ENCODE peak calls at places on chromosomes 7 and 10, in eight cellular contexts. One of them, this sample, is unnamed.

GRCh38 chr10:89466599-89467035 is 52.2 kb downstream of the IFIT5 start:
- DNase-seq in fibroblast of villous mesenchyme: peak
- DNase-seq in adrenal gland: no peak
- DNase-seq in body of pancreas: no peak
- DNase-seq in cardiac muscle cell: peak
- DNase-seq in astrocyte of the spinal cord: peak
- DNase-seq in esophagus squamous epithelium: no peak
- DNase-seq in PC-3: peak
- DNase-seq in this sample: peak

GRCh38 chr10:91146146-91146545 is 74.3 kb upstream of the PCGF5 start:
- DNase-seq in astrocyte of the spinal cord: no peak
- DNase-seq in esophagus squamous epithelium: no peak
- DNase-seq in adrenal gland: no peak
- DNase-seq in PC-3: no peak
- DNase-seq in body of pancreas: no peak
- DNase-seq in fibroblast of villous mesenchyme: peak
- DNase-seq in cardiac muscle cell: no peak
- DNase-seq in this sample: no peak

GRCh38 chr10:84118395-84119006 is 20.8 kb upstream of the GHITM start:
- DNase-seq in fibroblast of villous mesenchyme: no peak
- DNase-seq in cardiac muscle cell: no peak
- DNase-seq in adrenal gland: no peak
- DNase-seq in esophagus squamous epithelium: no peak
- DNase-seq in PC-3: peak
- DNase-seq in body of pancreas: no peak
- DNase-seq in astrocyte of the spinal cord: no peak
- DNase-seq in this sample: no peak

GRCh38 chr10:35336921-35337741 is 822 bp downstream of the CCNY start:
- DNase-seq in PC-3: peak
- DNase-seq in astrocyte of the spinal cord: no peak
- DNase-seq in adrenal gland: peak
- DNase-seq in fibroblast of villous mesenchyme: no peak
- DNase-seq in cardiac muscle cell: peak
- DNase-seq in body of pancreas: peak
- DNase-seq in esophagus squamous epithelium: no peak
- DNase-seq in this sample: peak

GRCh38 chr7:134209322-134210015 is 82.3 kb downstream of the LRGUK start:
- DNase-seq in body of pancreas: no peak
- DNase-seq in PC-3: no peak
- DNase-seq in esophagus squamous epithelium: no peak
- DNase-seq in adrenal gland: no peak
- DNase-seq in fibroblast of villous mesenchyme: no peak
- DNase-seq in cardiac muscle cell: no peak
- DNase-seq in astrocyte of the spinal cord: no peak
- DNase-seq in this sample: no peak

GRCh38 chr7:131970602-131971001 is 414.2 kb upstream of the PODXL start:
- DNase-seq in esophagus squamous epithelium: no peak
- DNase-seq in astrocyte of the spinal cord: no peak
- DNase-seq in cardiac muscle cell: no peak
- DNase-seq in adrenal gland: no peak
- DNase-seq in PC-3: no peak
- DNase-seq in fibroblast of villous mesenchyme: no peak
- DNase-seq in body of pancreas: no peak
- DNase-seq in this sample: no peak

GRCh38 chr10:22253578-22253882 is 35.7 kb upstream of the EBLN1 start:
- DNase-seq in cardiac muscle cell: no peak
- DNase-seq in astrocyte of the spinal cord: no peak
- DNase-seq in fibroblast of villous mesenchyme: no peak
- DNase-seq in body of pancreas: no peak
- DNase-seq in PC-3: no peak
- DNase-seq in adrenal gland: peak
- DNase-seq in esophagus squamous epithelium: no peak
- DNase-seq in this sample: no peak

GRCh38 chr7:104852386-104852785 is 161.6 kb upstream of the KMT2E start:
- DNase-seq in body of pancreas: no peak
- DNase-seq in cardiac muscle cell: no peak
- DNase-seq in astrocyte of the spinal cord: no peak
- DNase-seq in esophagus squamous epithelium: no peak
- DNase-seq in PC-3: no peak
- DNase-seq in adrenal gland: no peak
- DNase-seq in fibroblast of villous mesenchyme: no peak
- DNase-seq in this sample: no peak

GRCh38 chr7:92178928-92179373 is at the start of gene LRRD1:
- DNase-seq in body of pancreas: peak
- DNase-seq in cardiac muscle cell: peak
- DNase-seq in PC-3: peak
- DNase-seq in esophagus squamous epithelium: peak
- DNase-seq in adrenal gland: peak
- DNase-seq in astrocyte of the spinal cord: peak
- DNase-seq in fibroblast of villous mesenchyme: peak
- DNase-seq in this sample: peak

GRCh38 chr10:77041636-77042258 is 595.9 kb downstream of the KCNMA1 start:
- DNase-seq in astrocyte of the spinal cord: no peak
- DNase-seq in fibroblast of villous mesenchyme: no peak
- DNase-seq in adrenal gland: peak
- DNase-seq in body of pancreas: no peak
- DNase-seq in esophagus squamous epithelium: no peak
- DNase-seq in cardiac muscle cell: no peak
- DNase-seq in PC-3: no peak
- DNase-seq in this sample: peak

GRCh38 chr7:3884543-3884942 is 583.5 kb downstream of the SDK1 start:
- DNase-seq in esophagus squamous epithelium: no peak
- DNase-seq in PC-3: no peak
- DNase-seq in cardiac muscle cell: no peak
- DNase-seq in adrenal gland: no peak
- DNase-seq in astrocyte of the spinal cord: no peak
- DNase-seq in fibroblast of villous mesenchyme: no peak
- DNase-seq in body of pancreas: no peak
- DNase-seq in this sample: no peak

GRCh38 chr7:40772096-40772495 is 637.3 kb downstream of the SUGCT start:
- DNase-seq in fibroblast of villous mesenchyme: no peak
- DNase-seq in adrenal gland: no peak
- DNase-seq in astrocyte of the spinal cord: peak
- DNase-seq in body of pancreas: no peak
- DNase-seq in PC-3: no peak
- DNase-seq in cardiac muscle cell: no peak
- DNase-seq in esophagus squamous epithelium: no peak
- DNase-seq in this sample: no peak

GRCh38 chr7:52726493-52726892 is 308.9 kb upstream of the POM121L12 start:
- DNase-seq in PC-3: peak
- DNase-seq in cardiac muscle cell: no peak
- DNase-seq in body of pancreas: no peak
- DNase-seq in astrocyte of the spinal cord: peak
- DNase-seq in adrenal gland: no peak
- DNase-seq in fibroblast of villous mesenchyme: no peak
- DNase-seq in esophagus squamous epithelium: no peak
- DNase-seq in this sample: no peak

GRCh38 chr7:134865001-134865845 is 85.8 kb downstream of the CALD1 start:
- DNase-seq in adrenal gland: no peak
- DNase-seq in esophagus squamous epithelium: no peak
- DNase-seq in PC-3: no peak
- DNase-seq in cardiac muscle cell: no peak
- DNase-seq in fibroblast of villous mesenchyme: peak
- DNase-seq in body of pancreas: no peak
- DNase-seq in astrocyte of the spinal cord: peak
- DNase-seq in this sample: peak

GRCh38 chr10:13693783-13694450 is 107.2 kb downstream of the PRPF18 start:
- DNase-seq in fibroblast of villous mesenchyme: no peak
- DNase-seq in cardiac muscle cell: no peak
- DNase-seq in adrenal gland: no peak
- DNase-seq in esophagus squamous epithelium: no peak
- DNase-seq in body of pancreas: no peak
- DNase-seq in astrocyte of the spinal cord: no peak
- DNase-seq in PC-3: no peak
- DNase-seq in this sample: no peak

GRCh38 chr10:130989670-130990247 is 321.8 kb downstream of the TCERG1L start:
- DNase-seq in body of pancreas: no peak
- DNase-seq in cardiac muscle cell: no peak
- DNase-seq in adrenal gland: no peak
- DNase-seq in esophagus squamous epithelium: no peak
- DNase-seq in fibroblast of villous mesenchyme: no peak
- DNase-seq in astrocyte of the spinal cord: no peak
- DNase-seq in PC-3: no peak
- DNase-seq in this sample: no peak
- H3K4me3 ChIP-seq in body of pancreas: no peak
- H3K4me3 ChIP-seq in cardiac muscle cell: no peak
- H3K4me3 ChIP-seq in adrenal gland: no peak
- H3K4me3 ChIP-seq in esophagus squamous epithelium: no peak
- H3K4me3 ChIP-seq in fibroblast of villous mesenchyme: no peak
- H3K4me3 ChIP-seq in astrocyte of the spinal cord: no peak
- H3K4me3 ChIP-seq in PC-3: no peak
- H3K4me3 ChIP-seq in this sample: no peak

DNA sequence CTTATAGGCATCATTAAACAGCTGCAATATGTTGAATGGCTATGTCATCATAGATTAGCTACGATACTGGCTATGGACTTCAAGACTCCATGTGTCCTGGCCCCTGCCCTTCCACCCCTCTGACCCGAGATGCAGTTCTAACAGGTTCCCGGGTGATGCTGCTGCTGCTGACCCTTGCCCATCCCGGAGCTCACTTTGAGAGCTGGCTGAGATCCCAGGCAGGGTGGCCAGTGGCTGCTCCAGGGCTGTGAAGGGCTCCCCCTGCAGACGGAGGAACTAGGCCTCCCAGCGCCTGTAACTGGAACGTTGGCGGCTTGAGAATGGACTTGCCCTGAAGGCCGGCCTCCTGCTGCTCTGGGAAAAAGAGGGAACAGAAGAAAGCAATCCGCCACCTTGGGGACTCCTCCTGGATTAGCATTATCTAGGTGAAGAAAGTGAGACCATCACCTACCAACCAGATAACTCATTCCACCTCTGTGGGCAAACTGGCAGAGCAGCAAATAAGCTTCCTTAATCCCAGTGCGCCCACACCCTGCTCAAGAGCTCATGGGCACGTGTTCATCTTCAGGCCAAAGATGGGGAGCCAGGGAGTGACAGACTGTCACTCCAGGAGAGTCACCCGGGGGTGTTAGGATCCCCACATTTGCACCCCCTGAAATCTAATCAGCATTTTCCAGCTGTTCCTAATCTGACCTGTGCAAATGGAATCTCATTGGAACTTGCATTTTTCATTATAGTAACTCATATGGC is 56.8 kb downstream of the PARP12 start:
- DNase-seq in esophagus squamous epithelium: no peak
- DNase-seq in cardiac muscle cell: peak
- DNase-seq in PC-3: peak
- DNase-seq in adrenal gland: peak
- DNase-seq in fibroblast of villous mesenchyme: peak
- DNase-seq in astrocyte of the spinal cord: no peak
- DNase-seq in body of pancreas: peak
- DNase-seq in this sample: peak
- TF ChIP-seq CTCF in esophagus squamous epithelium: no peak
- TF ChIP-seq CTCF in cardiac muscle cell: peak
- TF ChIP-seq CTCF in PC-3: peak
- TF ChIP-seq CTCF in adrenal gland: no peak
- TF ChIP-seq CTCF in fibroblast of villous mesenchyme: peak
- TF ChIP-seq CTCF in astrocyte of the spinal cord: peak
- TF ChIP-seq CTCF in body of pancreas: no peak
- TF ChIP-seq CTCF in this sample: peak

GRCh38 chr10:118340486-118340885 is 1.6 kb downstream of the FAM204A start:
- DNase-seq in adrenal gland: no peak
- DNase-seq in cardiac muscle cell: no peak
- DNase-seq in PC-3: no peak
- DNase-seq in astrocyte of the spinal cord: no peak
- DNase-seq in esophagus squamous epithelium: no peak
- DNase-seq in fibroblast of villous mesenchyme: no peak
- DNase-seq in body of pancreas: no peak
- DNase-seq in this sample: no peak
- H3K4me3 ChIP-seq in adrenal gland: no peak
- H3K4me3 ChIP-seq in cardiac muscle cell: no peak
- H3K4me3 ChIP-seq in PC-3: no peak
- H3K4me3 ChIP-seq in astrocyte of the spinal cord: no peak
- H3K4me3 ChIP-seq in esophagus squamous epithelium: no peak
- H3K4me3 ChIP-seq in fibroblast of villous mesenchyme: no peak
- H3K4me3 ChIP-seq in body of pancreas: no peak
- H3K4me3 ChIP-seq in this sample: no peak

DNA sequence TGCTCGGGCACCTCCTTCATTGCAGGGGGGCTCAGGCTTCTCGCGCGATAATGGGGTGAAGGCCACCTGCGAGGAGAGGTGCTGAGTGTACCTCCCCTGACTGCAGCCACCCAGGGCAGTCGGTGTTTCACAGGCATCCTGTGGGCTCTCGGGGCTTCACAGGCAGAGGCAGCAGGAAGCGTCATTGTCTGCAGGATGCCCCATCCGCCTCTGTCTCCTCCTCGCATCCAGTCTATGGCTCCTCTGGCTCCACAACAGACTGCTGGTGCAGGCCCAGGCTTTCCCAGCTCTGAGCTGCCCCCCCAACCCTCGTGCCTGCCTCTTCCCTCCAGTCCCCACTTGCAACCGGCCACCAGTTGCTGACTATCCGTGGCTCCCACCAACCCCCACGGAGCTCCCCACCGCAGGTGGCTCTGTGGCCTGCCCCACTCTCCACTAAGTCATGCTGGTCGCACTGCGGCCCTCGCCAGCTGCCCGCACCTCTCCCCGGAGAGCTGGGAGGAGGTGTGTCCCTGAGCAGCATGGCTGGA is 36.5 kb downstream of the CAMK2B start:
- DNase-seq in astrocyte of the spinal cord: no peak
- DNase-seq in esophagus squamous epithelium: no peak
- DNase-seq in adrenal gland: peak
- DNase-seq in cardiac muscle cell: no peak
- DNase-seq in fibroblast of villous mesenchyme: no peak
- DNase-seq in body of pancreas: peak
- DNase-seq in PC-3: no peak
- DNase-seq in this sample: no peak
- TF ChIP-seq CTCF in astrocyte of the spinal cord: no peak
- TF ChIP-seq CTCF in esophagus squamous epithelium: no peak
- TF ChIP-seq CTCF in adrenal gland: no peak
- TF ChIP-seq CTCF in cardiac muscle cell: no peak
- TF ChIP-seq CTCF in fibroblast of villous mesenchyme: no peak
- TF ChIP-seq CTCF in body of pancreas: no peak
- TF ChIP-seq CTCF in PC-3: no peak
- TF ChIP-seq CTCF in this sample: no peak

GRCh38 chr10:8056378-8056777 is 1.9 kb downstream of the GATA3 start:
- DNase-seq in PC-3: no peak
- DNase-seq in astrocyte of the spinal cord: no peak
- DNase-seq in esophagus squamous epithelium: no peak
- DNase-seq in body of pancreas: no peak
- DNase-seq in cardiac muscle cell: no peak
- DNase-seq in adrenal gland: no peak
- DNase-seq in fibroblast of villous mesenchyme: no peak
- DNase-seq in this sample: no peak
- H3K4me3 ChIP-seq in PC-3: peak
- H3K4me3 ChIP-seq in astrocyte of the spinal cord: peak
- H3K4me3 ChIP-seq in esophagus squamous epithelium: peak
- H3K4me3 ChIP-seq in body of pancreas: no peak
- H3K4me3 ChIP-seq in cardiac muscle cell: peak
- H3K4me3 ChIP-seq in adrenal gland: no peak
- H3K4me3 ChIP-seq in fibroblast of villous mesenchyme: no peak
- H3K4me3 ChIP-seq in this sample: no peak

GRCh38 chr7:155009570-155010157 is 6.7 kb upstream of the PAXIP1 start:
- DNase-seq in cardiac muscle cell: no peak
- DNase-seq in adrenal gland: no peak
- DNase-seq in astrocyte of the spinal cord: no peak
- DNase-seq in PC-3: peak
- DNase-seq in body of pancreas: no peak
- DNase-seq in fibroblast of villous mesenchyme: no peak
- DNase-seq in esophagus squamous epithelium: no peak
- DNase-seq in this sample: peak
- TF ChIP-seq CTCF in cardiac muscle cell: peak
- TF ChIP-seq CTCF in adrenal gland: no peak
- TF ChIP-seq CTCF in astrocyte of the spinal cord: peak
- TF ChIP-seq CTCF in PC-3: peak
- TF ChIP-seq CTCF in body of pancreas: peak
- TF ChIP-seq CTCF in fibroblast of villous mesenchyme: peak
- TF ChIP-seq CTCF in esophagus squamous epithelium: no peak
- TF ChIP-seq CTCF in this sample: peak

This sample was measured in cardiac fibroblast.